ENCODE peak calls at places on chromosomes 4 and X, in six cellular contexts. I is MM.1S, N is OCI-LY7, G is small intestine, E is tibial artery, X is pancreas. W is an unnamed sample. For H3K4me1, the result is how much of the 10 kb centered on the place peaks cover.

GRCh38 chrX:130443883-130444282 is 42.1 kb downstream of the RBMX2 start:
- DNase-seq in E (no peak), X (no peak), G (no peak), N (no peak), I (no peak), W (no peak)

GRCh38 chrX:76127341-76127740 is 45.5 kb upstream of the PBDC1 start:
- DNase-seq in E (no peak), N (peak), X (no peak), I (peak), G (no peak), W (no peak)

GRCh38 chrX:123186796-123187195 is 2.7 kb downstream of the GRIA3 start:
- DNase-seq in N (no peak), X (no peak), I (no peak), G (no peak), E (no peak), W (no peak)

GRCh38 chr4:123479944-123480343 is 83.3 kb downstream of the SPRY1 start:
- DNase-seq in X (no peak), G (peak), N (peak), E (no peak), I (no peak), W (no peak)

GRCh38 chrX:144916785-144917184 is 330.5 kb upstream of the SPANXN1 start:
- DNase-seq in I (no peak), X (no peak), G (no peak), N (peak), E (no peak), W (no peak)

GRCh38 chrX:32877592-32877991 is 333.8 kb downstream of the DMD start:
- DNase-seq in I (no peak), X (no peak), G (no peak), E (no peak), N (no peak), W (no peak)

GRCh38 chrX:307261-308111 is 11.1 kb downstream of the GTPBP6 start:
- DNase-seq in N (no peak), E (peak), I (no peak), G (no peak), X (no peak), W (no peak)

GRCh38 chr4:125940426-125940825 is 625.7 kb downstream of the FAT4 start:
- DNase-seq in N (no peak), X (no peak), G (no peak), E (no peak), I (no peak), W (no peak)

GRCh38 chr4:52555356-52555716 is 103.8 kb downstream of the USP46 start:
- DNase-seq in G (no peak), E (no peak), N (no peak), I (no peak), X (no peak), W (no peak)

GRCh38 chr4:2924765-2925301 is 38.4 kb downstream of the NOP14 start:
- DNase-seq in X (peak), N (no peak), E (peak), I (no peak), G (no peak), W (no peak)

GRCh38 chr4:152010680-152011079 is 249.9 kb upstream of the GATB start:
- DNase-seq in I (no peak), N (no peak), X (no peak), E (no peak), G (no peak), W (no peak)

GRCh38 chr4:34198966-34199365 is 2045.3 kb downstream of the ARAP2 start:
- DNase-seq in N (no peak), X (no peak), E (no peak), I (no peak), G (no peak), W (no peak)

GRCh38 chr4:106316773-106317409 is 541 bp downstream of the AIMP1 start:
- DNase-seq in E (no peak), N (peak), I (no peak), G (peak), X (no peak), W (no peak)

GRCh38 chr4:24210332-24210902 is 320.6 kb upstream of the PPARGC1A start:
- DNase-seq in E (peak), G (no peak), I (no peak), X (peak), N (no peak), W (peak)

DNA sequence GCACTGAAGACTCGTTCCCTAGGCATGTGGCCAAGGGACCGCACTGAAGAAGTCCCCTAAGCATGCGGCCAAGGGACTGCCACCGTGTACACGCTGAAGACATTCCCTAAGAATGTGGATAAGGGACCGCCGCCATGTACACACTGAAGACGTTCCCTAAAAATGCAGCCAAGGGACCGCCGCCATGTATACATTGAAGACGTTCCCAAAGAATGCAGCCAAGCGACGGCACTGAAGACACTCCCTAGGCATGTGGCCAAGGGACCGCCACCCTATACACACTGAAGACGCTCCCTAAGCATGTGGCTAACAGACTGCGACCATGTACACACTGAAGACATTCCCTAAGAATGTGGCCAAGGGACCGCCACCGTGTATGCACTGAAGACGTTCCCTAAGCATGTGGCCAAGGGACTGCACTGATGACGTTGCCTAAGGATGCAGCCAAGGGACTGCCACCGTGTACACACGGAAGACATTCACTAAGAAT is 31.5 kb downstream of the DHRSX start:
- DNase-seq in N (no peak), X (no peak), E (no peak), G (no peak), I (no peak), W (no peak)
- H3K4me1 ChIP-seq in N (under half), X (under half), E (under half), G (under half), I (under half), W (under half)

DNA sequence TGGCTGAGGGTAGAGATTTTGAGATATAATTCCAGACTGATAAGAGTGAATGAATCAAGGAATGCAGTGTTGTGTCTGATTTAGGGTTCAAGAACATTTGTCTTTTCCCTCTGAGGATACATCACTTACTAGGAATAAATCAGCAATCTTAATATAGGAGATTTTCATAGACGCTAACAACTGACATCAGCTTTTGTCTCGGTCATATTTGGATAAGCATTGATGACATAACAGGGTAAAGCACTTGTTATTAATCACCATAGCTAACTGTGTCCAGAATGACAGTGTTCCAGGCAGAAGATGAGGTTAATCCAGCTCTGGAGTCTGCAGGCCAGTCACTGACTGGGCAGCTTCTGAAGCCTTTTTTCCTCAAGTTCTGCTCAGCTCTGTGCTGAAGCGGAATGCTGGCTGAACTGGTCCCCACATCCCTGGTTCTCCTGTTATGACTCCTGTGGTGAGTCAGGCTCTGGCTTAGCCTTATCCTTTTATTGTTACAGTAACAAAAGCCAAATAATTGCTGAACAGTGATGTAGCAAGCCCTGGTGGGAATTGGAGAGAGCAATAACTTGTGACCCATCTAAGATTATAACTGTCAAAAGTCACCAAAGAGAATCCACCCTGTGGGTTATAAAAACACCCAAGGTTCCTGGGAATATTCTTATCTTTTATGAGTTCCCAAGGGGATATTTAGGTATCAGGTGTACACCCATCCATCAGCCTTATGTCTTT is 41.8 kb downstream of the FNIP2 start:
- DNase-seq in G (peak), X (peak), I (no peak), E (peak), N (no peak), W (peak)
- H3K4me1 ChIP-seq in G (under half), X (half or more), I (under half), E (under half), N (under half), W (half or more)

DNA sequence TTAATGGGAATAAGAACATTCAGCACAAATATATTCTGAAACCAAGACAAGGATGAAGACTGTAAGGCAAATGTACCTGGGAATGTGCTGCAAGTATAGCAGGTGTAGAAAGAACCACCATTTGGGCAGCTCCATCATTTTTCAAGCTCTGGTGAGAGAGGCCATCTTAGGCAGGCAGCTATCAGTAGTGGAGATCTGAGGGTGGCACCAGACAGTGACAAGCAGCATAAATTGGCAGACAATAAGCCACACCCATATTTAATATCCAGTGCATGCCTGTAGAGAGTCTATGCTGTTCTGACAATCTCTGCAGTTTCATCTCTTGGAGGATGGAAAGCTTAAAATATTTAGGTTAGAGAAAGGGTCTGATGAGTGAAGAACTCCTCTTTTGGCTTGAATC is 22.5 kb downstream of the CCNG2 start:
- DNase-seq in X (no peak), E (no peak), N (no peak), G (peak), I (no peak), W (no peak)
- H3K4me1 ChIP-seq in X (under half), E (under half), N (under half), G (under half), I (under half), W (under half)

DNA sequence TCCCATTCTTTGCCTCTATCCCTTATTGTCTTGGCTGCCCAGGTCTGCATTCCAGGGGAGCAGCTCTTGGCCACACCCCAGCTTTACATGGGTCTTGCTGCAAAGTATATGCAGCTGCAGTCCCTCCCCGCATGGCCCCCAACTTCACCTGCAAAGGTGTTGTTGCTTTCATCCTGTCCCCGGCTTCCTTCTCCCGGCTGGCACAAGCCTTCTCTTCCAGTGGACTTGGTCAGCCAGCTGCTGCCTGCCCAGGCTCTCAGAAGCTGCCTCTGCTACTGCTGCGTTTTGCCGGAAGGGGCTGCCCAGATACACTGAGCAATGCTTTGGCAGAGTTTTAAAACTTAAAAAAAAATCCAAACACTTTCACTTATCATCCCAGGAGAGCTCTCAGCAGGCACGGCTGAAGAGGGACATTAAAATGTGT is 121.2 kb upstream of the PDLIM3 start:
- DNase-seq in G (no peak), N (no peak), E (peak), X (no peak), I (no peak), W (no peak)
- H3K4me1 ChIP-seq in G (under half), N (under half), E (under half), X (under half), I (under half), W (under half)

W was measured in right atrium auricular region.